ENCODE peak calls at places on chromosome 6, in six cellular contexts. B is K562; X is substantia nigra; D is CD4-positive, alpha-beta memory T cell; Z is heart left ventricle; U is ecto neural progenitor cell. N is an unnamed sample.

GRCh38 chr6:169648617-169649016 is 53.2 kb downstream of the WDR27 start:
- DNase-seq in U (no peak), Z (no peak), D (no peak), X (no peak), B (no peak), N (no peak)

GRCh38 chr6:72382602-72383529 is 239.0 kb upstream of the KCNQ5 start:
- DNase-seq in B (no peak), U (no peak), Z (no peak), D (no peak), X (no peak), N (no peak)

GRCh38 chr6:138036111-138036510 is 71.1 kb downstream of the PERP start:
- DNase-seq in U (no peak), D (no peak), B (peak), Z (no peak), X (no peak), N (no peak)

GRCh38 chr6:558959-559358 is 97.9 kb downstream of the HUS1B start:
- DNase-seq in U (no peak), X (no peak), B (no peak), Z (no peak), D (no peak), N (no peak)

GRCh38 chr6:150567823-150568383 is 31.8 kb upstream of the PLEKHG1 start:
- DNase-seq in X (no peak), D (no peak), Z (no peak), B (no peak), U (no peak), N (no peak)

GRCh38 chr6:170248111-170248805 is 42.6 kb downstream of the DLL1 start:
- DNase-seq in X (no peak), Z (no peak), B (no peak), D (no peak), U (no peak), N (no peak)

GRCh38 chr6:30720738-30721197 is 616 bp downstream of the TUBB start:
- DNase-seq in D (peak), B (peak), Z (peak), U (peak), X (peak), N (peak)

GRCh38 chr6:141421378-141421777 is 711.3 kb upstream of the GJE1 start:
- DNase-seq in U (no peak), B (no peak), X (no peak), Z (no peak), D (no peak), N (no peak)

GRCh38 chr6:127510876-127511275 is 8.3 kb downstream of the MTCL3 start:
- DNase-seq in Z (no peak), B (no peak), U (no peak), D (no peak), X (no peak), N (no peak)

GRCh38 chr6:142867988-142868818 is 76.8 kb downstream of the HIVEP2 start:
- DNase-seq in U (no peak), X (no peak), B (no peak), Z (no peak), D (no peak), N (no peak)

GRCh38 chr6:31407699-31408098 is 4.3 kb downstream of the MICA start:
- DNase-seq in Z (no peak), U (no peak), B (no peak), D (no peak), X (no peak), N (no peak)

GRCh38 chr6:107634147-107635057 is 144.5 kb downstream of the SOBP start:
- DNase-seq in U (no peak), Z (peak), X (no peak), D (no peak), B (no peak), N (no peak)

GRCh38 chr6:56156643-56157042 is 90.7 kb downstream of the COL21A1 start:
- DNase-seq in B (no peak), D (no peak), X (no peak), Z (no peak), U (no peak), N (no peak)

GRCh38 chr6:147834377-147834776 is 325.9 kb downstream of the SAMD5 start:
- DNase-seq in D (no peak), B (no peak), Z (no peak), X (no peak), U (no peak), N (no peak)

GRCh38 chr6:107267006-107267405 is 151.7 kb upstream of the BEND3 start:
- DNase-seq in B (no peak), X (no peak), D (no peak), Z (no peak), U (no peak), N (no peak)

GRCh38 chr6:138468320-138469015 is 30.8 kb downstream of the NHSL1 start:
- DNase-seq in D (no peak), U (no peak), X (no peak), Z (no peak), B (no peak), N (no peak)

GRCh38 chr6:160430203-160430602 is 82.0 kb downstream of the SLC22A3 start:
- DNase-seq in D (no peak), X (no peak), U (no peak), B (no peak), Z (no peak), N (no peak)

GRCh38 chr6:36389353-36389752 is 1.9 kb upstream of the ETV7 start:
- DNase-seq in D (no peak), X (no peak), Z (no peak), B (no peak), U (no peak), N (no peak)

GRCh38 chr6:11848852-11849731 is 70.5 kb upstream of the ADTRP start:
- DNase-seq in U (no peak), X (no peak), B (no peak), Z (no peak), D (no peak), N (peak)

GRCh38 chr6:36139431-36139830 is 9.1 kb downstream of the MAPK13 start:
- DNase-seq in U (peak), X (no peak), B (peak), D (no peak), Z (no peak), N (peak)

GRCh38 chr6:34553146-34553545 is 3.0 kb downstream of the SPDEF start:
- DNase-seq in X (no peak), U (no peak), D (no peak), Z (no peak), B (no peak), N (no peak)

GRCh38 chr6:36444470-36444869 is 1.7 kb downstream of the KCTD20 start:
- DNase-seq in U (no peak), B (no peak), D (no peak), X (no peak), Z (no peak), N (no peak)

GRCh38 chr6:35663001-35663400 is 25.7 kb downstream of the FKBP5 start:
- DNase-seq in B (no peak), U (peak), D (no peak), X (no peak), Z (no peak), N (no peak)

GRCh38 chr6:129713806-129714338 is 3.9 kb upstream of the ARHGAP18 start:
- DNase-seq in D (no peak), X (no peak), U (no peak), Z (no peak), B (no peak), N (no peak)

GRCh38 chr6:96394727-96395126 is 126.9 kb upstream of the UFL1 start:
- DNase-seq in X (no peak), U (no peak), B (no peak), D (no peak), Z (no peak), N (no peak)

GRCh38 chr6:141641406-141641805 is 491.3 kb upstream of the GJE1 start:
- DNase-seq in U (no peak), X (no peak), D (no peak), B (no peak), Z (no peak), N (no peak)

GRCh38 chr6:14765106-14765505 is 480.8 kb upstream of the JARID2 start:
- DNase-seq in X (no peak), D (no peak), B (no peak), Z (no peak), U (no peak), N (peak)

GRCh38 chr6:109456710-109457595 is 1.4 kb upstream of the MICAL1 start:
- DNase-seq in X (peak), B (no peak), Z (no peak), U (no peak), D (no peak), N (no peak)

GRCh38 chr6:146999766-147000165 is 204.5 kb upstream of the STXBP5 start:
- DNase-seq in Z (no peak), X (no peak), U (no peak), D (no peak), B (no peak), N (no peak)

GRCh38 chr6:8219352-8219943 is 117.1 kb upstream of the EEF1E1 start:
- DNase-seq in X (peak), Z (no peak), B (peak), D (peak), U (no peak), N (peak)

GRCh38 chr6:89458720-89459119 is 25.8 kb downstream of the ANKRD6 start:
- DNase-seq in U (no peak), X (no peak), B (no peak), D (no peak), Z (no peak), N (no peak)

GRCh38 chr6:29726795-29727194 is 3.6 kb downstream of the HLA-F start:
- DNase-seq in U (no peak), Z (no peak), B (no peak), X (no peak), D (no peak), N (no peak)

GRCh38 chr6:147381734-147382133 is 126.8 kb upstream of the SAMD5 start:
- DNase-seq in D (no peak), X (no peak), U (no peak), Z (no peak), B (no peak), N (no peak)

GRCh38 chr6:89350281-89351037 is 2.1 kb downstream of the UBE2J1 start:
- DNase-seq in D (peak), B (no peak), U (no peak), X (no peak), Z (no peak), N (peak)

GRCh38 chr6:169529931-169530761 is 171.7 kb downstream of the WDR27 start:
- DNase-seq in U (no peak), Z (no peak), D (no peak), B (no peak), X (no peak), N (no peak)

GRCh38 chr6:14977747-14978382 is 268.0 kb upstream of the JARID2 start:
- DNase-seq in Z (no peak), U (no peak), D (no peak), B (no peak), X (no peak), N (no peak)

GRCh38 chr6:124482071-124482491 is 480.2 kb upstream of the RNF217 start:
- DNase-seq in U (no peak), Z (no peak), X (no peak), D (no peak), B (no peak), N (no peak)

N was measured in erythroblast.